ENCODE peak calls at places on chromosomes 16 and 17, in nine cellular contexts. Q is HTR-8/SVneo, E is ELR, Z is MV-4-11, V is NCI-H774, P is HEK293T, S is NAMALWA, I is type B pancreatic cell, R is omental fat pad. M is an unnamed sample.

GRCh38 chr17:73591278-73592078 is 52.8 kb downstream of the SDK2 start:
- DNase-seq in I (no peak), S (peak), R (no peak), P (no peak), Q (no peak), E (no peak), V (no peak), Z (no peak), M (no peak)

GRCh38 chr17:29619251-29619650 is 3.5 kb downstream of the CORO6 start:
- DNase-seq in R (no peak), Z (peak), Q (peak), V (no peak), I (no peak), S (peak), E (peak), P (no peak), M (no peak)

GRCh38 chr16:87765776-87766484 is at the start of gene KLHDC4:
- DNase-seq in V (peak), S (peak), P (peak), I (peak), R (peak), E (peak), Z (peak), Q (peak), M (peak)

GRCh38 chr17:45950888-45951287 is 48.2 kb upstream of the STH start:
- DNase-seq in P (no peak), I (no peak), Z (no peak), Q (no peak), R (no peak), V (no peak), E (no peak), S (no peak), M (no peak)

GRCh38 chr16:1175566-1176279 is 22.8 kb downstream of the CACNA1H start:
- DNase-seq in I (no peak), P (no peak), R (no peak), V (no peak), Z (no peak), E (no peak), Q (no peak), S (no peak), M (no peak)

GRCh38 chr16:54313789-54314188 is 27.2 kb upstream of the IRX3 start:
- DNase-seq in R (no peak), P (no peak), Q (no peak), V (no peak), Z (no peak), S (no peak), E (no peak), I (no peak), M (no peak)

GRCh38 chr16:73878616-73879015 is 418.0 kb upstream of the PSMD7 start:
- DNase-seq in V (no peak), R (no peak), P (peak), Z (peak), E (peak), Q (peak), S (peak), I (no peak), M (peak)

GRCh38 chr17:9768381-9768934 is 22.9 kb downstream of the DHRS7C start:
- DNase-seq in S (peak), Q (peak), E (peak), I (no peak), V (no peak), R (no peak), P (peak), Z (peak), M (peak)

GRCh38 chr17:30316736-30317135 is 17.1 kb downstream of the TMIGD1 start:
- DNase-seq in E (no peak), R (no peak), V (no peak), S (no peak), Q (no peak), Z (peak), I (no peak), P (no peak), M (no peak)

GRCh38 chr17:77865109-77865611 is 93.3 kb upstream of the TNRC6C start:
- DNase-seq in R (no peak), Q (no peak), P (no peak), V (no peak), I (no peak), Z (no peak), E (no peak), S (no peak), M (no peak)

GRCh38 chr17:47323382-47324223 is at the start of gene EFCAB13:
- DNase-seq in E (peak), Z (peak), P (peak), Q (peak), V (peak), S (peak), I (peak), R (peak), M (peak)

GRCh38 chr17:76700627-76701470 is 9.9 kb downstream of the MXRA7 start:
- DNase-seq in V (peak), Q (peak), Z (peak), R (no peak), S (no peak), I (no peak), E (peak), P (no peak), M (no peak)

GRCh38 chr17:64491034-64491860 is 5.6 kb downstream of the POLG2 start:
- DNase-seq in E (peak), R (no peak), I (no peak), V (no peak), P (no peak), Q (no peak), Z (peak), S (peak), M (no peak)

GRCh38 chr17:5501725-5502124 is 15.4 kb downstream of the MIS12 start:
- DNase-seq in E (no peak), Z (no peak), P (no peak), Q (no peak), R (no peak), I (no peak), V (no peak), S (no peak), M (no peak)

GRCh38 chr17:7383742-7384488 is 3.0 kb downstream of the TNK1 start:
- DNase-seq in E (peak), P (no peak), V (peak), R (no peak), I (no peak), Q (peak), Z (no peak), S (peak), M (no peak)

GRCh38 chr17:4554441-4554996 is 665 bp downstream of the MYBBP1A start:
- DNase-seq in R (no peak), E (peak), Z (no peak), S (no peak), I (no peak), P (no peak), V (no peak), Q (no peak), M (no peak)

GRCh38 chr17:40564883-40565744 is at the start of gene CCR7:
- DNase-seq in Z (peak), V (no peak), P (no peak), Q (no peak), E (no peak), R (no peak), I (peak), S (no peak), M (no peak)

GRCh38 chr17:43517615-43518386 is 28.3 kb downstream of the ETV4 start:
- DNase-seq in Z (no peak), I (no peak), R (no peak), Q (no peak), S (no peak), E (peak), P (no peak), V (no peak), M (no peak)

GRCh38 chr17:12959441-12959840 is 58.4 kb downstream of the ELAC2 start:
- DNase-seq in V (no peak), S (no peak), P (no peak), Q (no peak), E (peak), Z (no peak), I (no peak), R (no peak), M (no peak)

GRCh38 chr17:19492140-19492539 is 41.5 kb upstream of the SLC47A1 start:
- DNase-seq in V (no peak), I (no peak), P (no peak), Z (no peak), S (no peak), R (no peak), Q (no peak), E (no peak), M (no peak)

GRCh38 chr16:65119905-65120341 is 1.9 kb downstream of the CDH11 start:
- DNase-seq in S (no peak), E (peak), R (no peak), Z (no peak), Q (no peak), V (no peak), I (no peak), P (no peak), M (no peak)

GRCh38 chr16:8537691-8538342 is 52.5 kb downstream of the TMEM114 start:
- DNase-seq in R (no peak), I (no peak), Q (no peak), E (no peak), S (no peak), Z (no peak), P (no peak), V (no peak), M (no peak)

GRCh38 chr16:81604960-81605383 is 160.4 kb downstream of the CMIP start:
- DNase-seq in Q (no peak), V (peak), I (no peak), E (peak), R (no peak), P (no peak), S (no peak), Z (no peak), M (no peak)

GRCh38 chr17:45923511-45924268 is 29.3 kb downstream of the MAPT start:
- DNase-seq in Z (peak), S (no peak), I (no peak), E (peak), P (no peak), Q (no peak), V (no peak), R (no peak), M (no peak)

GRCh38 chr17:72702136-72702735 is 390.3 kb downstream of the SLC39A11 start:
- DNase-seq in S (no peak), E (peak), I (no peak), P (no peak), Z (no peak), Q (peak), R (no peak), V (no peak), M (no peak)